ENCODE peak calls at places on chromosomes 3 and 15, in four cellular contexts. K, X, N and M are unnamed samples.

GRCh38 chr15:49721091-49721490 is 100.2 kb downstream of the DTWD1 start:
- DNase-seq in K (peak; percentile 25), X (no peak), N (no peak), M (no peak)

GRCh38 chr15:23994273-23994672 is 307.2 kb upstream of the NDN start:
- DNase-seq in X (no peak), N (no peak), K (no peak), M (peak; percentile 60)

GRCh38 chr3:107512108-107512507 is 10.7 kb upstream of the BBX start:
- DNase-seq in N (no peak), X (no peak), K (peak; percentile 4), M (no peak)

GRCh38 chr3:179604336-179605078 is at the start of the genes MRPL47 and NDUFB5:
- DNase-seq in X (peak; percentile 95), N (peak; percentile 86), K (peak; percentile 97), M (peak; percentile 94)

GRCh38 chr15:91224750-91225380 is 124.8 kb downstream of the SV2B start:
- DNase-seq in N (no peak), K (peak; percentile 54), X (peak; percentile 16), M (peak; percentile 33)

GRCh38 chr15:88664151-88664778 is 25.4 kb downstream of the ISG20 start:
- DNase-seq in K (no peak), N (no peak), X (no peak), M (no peak)

GRCh38 chr3:56923546-56924224 is 121.9 kb upstream of the ARHGEF3 start:
- DNase-seq in X (peak; percentile 22), N (no peak), K (peak; percentile 40), M (no peak)

GRCh38 chr15:60821462-60822061 is 342.6 kb upstream of the ICE2 start:
- DNase-seq in N (no peak), X (no peak), K (peak; percentile 32), M (no peak)

GRCh38 chr3:150610785-150611184 is 7.7 kb downstream of the SELENOT start:
- DNase-seq in N (no peak), X (no peak), K (peak; percentile 40), M (no peak)

GRCh38 chr3:2623463-2623862 is 486.7 kb downstream of the IL5RA start:
- DNase-seq in N (no peak), K (peak; percentile 2), X (no peak), M (no peak)

DNA sequence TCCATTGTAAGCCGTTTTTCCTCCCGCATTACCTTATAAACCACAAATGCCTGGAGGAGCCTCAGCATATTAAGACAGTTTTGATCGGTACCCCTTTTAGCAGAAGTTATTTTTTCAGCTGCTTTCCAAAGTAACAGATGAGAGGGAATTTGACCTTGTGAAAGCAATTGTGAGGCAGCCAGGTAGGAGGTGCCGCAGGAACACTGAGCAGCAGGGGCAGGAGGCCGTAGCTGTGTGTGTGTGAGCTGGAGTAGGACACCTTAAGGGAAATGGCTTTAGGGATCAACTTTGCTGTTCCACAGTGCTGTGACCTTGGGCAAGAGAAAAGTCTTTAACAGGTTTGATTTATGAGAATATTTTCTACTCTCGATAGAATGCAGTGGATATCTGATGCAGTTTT is 482.1 kb downstream of the IL5RA start:
- DNase-seq in X (no peak), N (no peak), K (no peak), M (peak; percentile 39)
- TF ChIP-seq CTCF in X (no peak), N (no peak), K (no peak), M (peak; percentile 35)

GRCh38 chr3:8768364-8769087 is 887 bp downstream of the OXTR start:
- DNase-seq in N (no peak), K (no peak), X (no peak), M (peak; percentile 33)
- TF ChIP-seq CTCF in N (no peak), K (no peak), X (no peak), M (no peak)

GRCh38 chr15:75672111-75672602 is 24.4 kb downstream of the SNX33 start:
- DNase-seq in X (no peak), K (no peak), N (no peak), M (no peak)

GRCh38 chr15:75669879-75670212 is 22.1 kb downstream of the SNX33 start:
- DNase-seq in X (no peak), K (no peak), N (no peak), M (no peak)

GRCh38 chr15:75671684-75672083 is 24.0 kb downstream of the SNX33 start:
- DNase-seq in N (no peak), K (no peak), X (no peak), M (no peak)

GRCh38 chr15:75666823-75667501 is 19.2 kb downstream of the SNX33 start:
- DNase-seq in X (peak; percentile 99), K (peak; percentile 99), N (peak; percentile 91), M (no peak)

GRCh38 chr15:75669191-75669878 is 21.6 kb downstream of the SNX33 start:
- DNase-seq in X (no peak), K (no peak), N (no peak), M (no peak)
- TF ChIP-seq CTCF in X (no peak), K (no peak), N (no peak), M (no peak)

GRCh38 chr15:75043509-75044257 is 20.3 kb downstream of the PPCDC start:
- DNase-seq in N (peak; percentile 98), X (peak; percentile 100), K (peak; percentile 100), M (no peak)
- TF ChIP-seq CTCF in N (peak; percentile 66), X (peak; percentile 83), K (peak; percentile 64), M (no peak)

GRCh38 chr3:40302784-40303183 is 6.7 kb upstream of the EIF1B start:
- DNase-seq in X (no peak), N (no peak), K (peak; percentile 33), M (no peak)
- TF ChIP-seq CTCF in X (no peak), N (no peak), K (no peak), M (no peak)

GRCh38 chr3:8441969-8442559 is 59.6 kb upstream of the LMCD1 start:
- DNase-seq in N (peak; percentile 48), K (peak; percentile 84), X (peak; percentile 64), M (peak; percentile 64)
- TF ChIP-seq CTCF in N (peak; percentile 88), K (peak; percentile 86), X (peak; percentile 77), M (peak; percentile 82)

GRCh38 chr3:188180114-188180513 is 26.2 kb downstream of the LPP start:
- DNase-seq in N (no peak), K (no peak), X (no peak), M (no peak)

GRCh38 chr3:188176884-188177283 is 22.9 kb downstream of the LPP start:
- DNase-seq in K (no peak), N (no peak), X (no peak), M (no peak)

GRCh38 chr3:188177721-188178120 is 23.8 kb downstream of the LPP start:
- DNase-seq in X (no peak), N (no peak), K (no peak), M (no peak)

GRCh38 chr3:188178293-188178950 is 24.5 kb downstream of the LPP start:
- DNase-seq in K (no peak), X (no peak), N (no peak), M (no peak)

GRCh38 chr3:188179006-188179966 is 25.3 kb downstream of the LPP start:
- DNase-seq in X (no peak), N (peak; percentile 76), K (peak; percentile 73), M (no peak)
- TF ChIP-seq CTCF in X (peak; percentile 21), N (peak; percentile 19), K (peak; percentile 0), M (no peak)

GRCh38 chr3:196711838-196712513 is at the start of the genes CEP19 and PIGX:
- DNase-seq in X (peak; percentile 62), N (peak; percentile 57), K (peak; percentile 77), M (peak; percentile 66)
- TF ChIP-seq CTCF in X (no peak), N (no peak), K (no peak), M (peak; percentile 14)

DNA sequence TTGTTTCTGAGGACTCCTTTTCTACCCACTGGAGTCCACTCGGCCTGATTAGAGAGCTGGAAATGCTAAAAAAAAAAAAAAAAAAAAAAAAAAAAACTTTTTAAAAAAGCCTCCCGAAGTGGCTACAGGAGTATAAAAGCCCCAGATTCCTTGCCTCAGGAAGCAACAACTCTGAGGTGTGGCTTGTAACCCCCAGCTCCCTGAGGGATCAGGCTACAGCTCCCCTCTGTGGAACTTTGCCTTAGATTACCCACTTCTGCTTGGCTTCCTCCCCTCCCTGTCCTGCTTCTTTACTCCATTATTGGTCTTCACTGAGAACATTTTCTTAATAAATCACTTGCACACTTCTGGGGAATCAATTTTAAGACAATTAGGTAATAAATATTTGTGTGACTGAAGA is 49.7 kb upstream of the GADL1 start:
- DNase-seq in N (no peak), K (no peak), X (no peak), M (no peak)
- TF ChIP-seq CTCF in N (no peak), K (no peak), X (no peak), M (no peak)